ENCODE peak calls at places on chromosome X, in eight cellular contexts. One of them, this sample, is unnamed.

GRCh38 chrX:137982791-137983190 is 416.9 kb downstream of the ZIC3 start:
- DNase-seq in neural crest cell: no peak
- DNase-seq in Calu3: no peak
- DNase-seq in ovary: no peak
- DNase-seq in AG09309: no peak
- DNase-seq in bronchial epithelial cell: no peak
- DNase-seq in mammary epithelial cell: no peak
- DNase-seq in B cell: no peak
- DNase-seq in this sample: no peak

GRCh38 chrX:136269921-136270320 is 18.7 kb upstream of the MAP7D3 start:
- DNase-seq in neural crest cell: no peak
- DNase-seq in Calu3: no peak
- DNase-seq in ovary: no peak
- DNase-seq in AG09309: no peak
- DNase-seq in bronchial epithelial cell: no peak
- DNase-seq in mammary epithelial cell: no peak
- DNase-seq in B cell: no peak
- DNase-seq in this sample: no peak

GRCh38 chrX:107842715-107843400 is 17.2 kb downstream of the MID2 start:
- DNase-seq in neural crest cell: no peak
- DNase-seq in Calu3: no peak
- DNase-seq in ovary: no peak
- DNase-seq in AG09309: no peak
- DNase-seq in bronchial epithelial cell: no peak
- DNase-seq in mammary epithelial cell: no peak
- DNase-seq in B cell: no peak
- DNase-seq in this sample: no peak

GRCh38 chrX:72308566-72309296 is 3.0 kb upstream of the CITED1 start:
- DNase-seq in neural crest cell: peak; percentile 53
- DNase-seq in Calu3: peak; percentile 68
- DNase-seq in ovary: peak; percentile 62
- DNase-seq in AG09309: no peak
- DNase-seq in bronchial epithelial cell: peak; percentile 40
- DNase-seq in mammary epithelial cell: peak; percentile 57
- DNase-seq in B cell: no peak
- DNase-seq in this sample: peak; percentile 44

GRCh38 chrX:24259544-24260240 is 54.2 kb downstream of the SUPT20HL2 start:
- DNase-seq in neural crest cell: peak; percentile 31
- DNase-seq in Calu3: peak; percentile 43
- DNase-seq in ovary: peak; percentile 44
- DNase-seq in AG09309: peak; percentile 52
- DNase-seq in bronchial epithelial cell: peak; percentile 67
- DNase-seq in mammary epithelial cell: peak; percentile 64
- DNase-seq in B cell: no peak
- DNase-seq in this sample: no peak

GRCh38 chrX:37876716-37877115 is 29.3 kb upstream of the DYNLT3 start:
- DNase-seq in neural crest cell: no peak
- DNase-seq in Calu3: no peak
- DNase-seq in ovary: no peak
- DNase-seq in AG09309: no peak
- DNase-seq in bronchial epithelial cell: no peak
- DNase-seq in mammary epithelial cell: no peak
- DNase-seq in B cell: no peak
- DNase-seq in this sample: no peak

GRCh38 chrX:40434443-40434842 is 146.3 kb upstream of the ATP6AP2 start:
- DNase-seq in neural crest cell: no peak
- DNase-seq in Calu3: no peak
- DNase-seq in ovary: no peak
- DNase-seq in AG09309: no peak
- DNase-seq in bronchial epithelial cell: no peak
- DNase-seq in mammary epithelial cell: no peak
- DNase-seq in B cell: no peak
- DNase-seq in this sample: no peak

GRCh38 chrX:148333989-148334388 is 166.4 kb upstream of the AFF2 start:
- DNase-seq in neural crest cell: no peak
- DNase-seq in Calu3: no peak
- DNase-seq in ovary: no peak
- DNase-seq in AG09309: no peak
- DNase-seq in bronchial epithelial cell: no peak
- DNase-seq in mammary epithelial cell: no peak
- DNase-seq in B cell: no peak
- DNase-seq in this sample: no peak

GRCh38 chrX:52923781-52924241 is 26.7 kb downstream of the FAM156B start:
- DNase-seq in neural crest cell: no peak
- DNase-seq in Calu3: no peak
- DNase-seq in ovary: no peak
- DNase-seq in AG09309: no peak
- DNase-seq in bronchial epithelial cell: peak; percentile 60
- DNase-seq in mammary epithelial cell: peak; percentile 61
- DNase-seq in B cell: peak; percentile 61
- DNase-seq in this sample: no peak

GRCh38 chrX:37685452-37686347 is at the start of gene XK:
- DNase-seq in neural crest cell: peak; percentile 12
- DNase-seq in Calu3: peak; percentile 75
- DNase-seq in ovary: peak; percentile 49
- DNase-seq in AG09309: no peak
- DNase-seq in bronchial epithelial cell: peak; percentile 8
- DNase-seq in mammary epithelial cell: peak; percentile 19
- DNase-seq in B cell: peak; percentile 40
- DNase-seq in this sample: peak; percentile 24

GRCh38 chrX:65697915-65698796 is 30.7 kb downstream of the MSN start:
- DNase-seq in neural crest cell: no peak
- DNase-seq in Calu3: no peak
- DNase-seq in ovary: no peak
- DNase-seq in AG09309: no peak
- DNase-seq in bronchial epithelial cell: no peak
- DNase-seq in mammary epithelial cell: no peak
- DNase-seq in B cell: peak; percentile 72
- DNase-seq in this sample: no peak

GRCh38 chrX:105765691-105766090 is 56.6 kb upstream of the NRK start:
- DNase-seq in neural crest cell: no peak
- DNase-seq in Calu3: no peak
- DNase-seq in ovary: no peak
- DNase-seq in AG09309: no peak
- DNase-seq in bronchial epithelial cell: no peak
- DNase-seq in mammary epithelial cell: no peak
- DNase-seq in B cell: no peak
- DNase-seq in this sample: no peak

GRCh38 chrX:13473666-13474516 is 95.5 kb upstream of the EGFL6 start:
- DNase-seq in neural crest cell: no peak
- DNase-seq in Calu3: no peak
- DNase-seq in ovary: no peak
- DNase-seq in AG09309: no peak
- DNase-seq in bronchial epithelial cell: no peak
- DNase-seq in mammary epithelial cell: no peak
- DNase-seq in B cell: peak; percentile 41
- DNase-seq in this sample: no peak

GRCh38 chrX:110448459-110448858 is 89.8 kb downstream of the RTL9 start:
- DNase-seq in neural crest cell: no peak
- DNase-seq in Calu3: no peak
- DNase-seq in ovary: no peak
- DNase-seq in AG09309: no peak
- DNase-seq in bronchial epithelial cell: no peak
- DNase-seq in mammary epithelial cell: no peak
- DNase-seq in B cell: no peak
- DNase-seq in this sample: no peak

GRCh38 chrX:135591871-135592270 is 71.4 kb downstream of the INTS6L start:
- DNase-seq in neural crest cell: no peak
- DNase-seq in Calu3: no peak
- DNase-seq in ovary: no peak
- DNase-seq in AG09309: no peak
- DNase-seq in bronchial epithelial cell: peak; percentile 12
- DNase-seq in mammary epithelial cell: no peak
- DNase-seq in B cell: no peak
- DNase-seq in this sample: no peak

GRCh38 chrX:43350935-43351334 is 305.2 kb upstream of the MAOA start:
- DNase-seq in neural crest cell: no peak
- DNase-seq in Calu3: no peak
- DNase-seq in ovary: no peak
- DNase-seq in AG09309: no peak
- DNase-seq in bronchial epithelial cell: no peak
- DNase-seq in mammary epithelial cell: no peak
- DNase-seq in B cell: no peak
- DNase-seq in this sample: no peak

GRCh38 chrX:39755152-39756032 is 342.4 kb downstream of the BCOR start:
- DNase-seq in neural crest cell: no peak
- DNase-seq in Calu3: peak; percentile 93
- DNase-seq in ovary: peak; percentile 77
- DNase-seq in AG09309: peak; percentile 83
- DNase-seq in bronchial epithelial cell: peak; percentile 84
- DNase-seq in mammary epithelial cell: peak; percentile 89
- DNase-seq in B cell: no peak
- DNase-seq in this sample: peak; percentile 79

GRCh38 chrX:47540754-47541538 is 20.1 kb upstream of the ARAF start:
- DNase-seq in neural crest cell: peak; percentile 33
- DNase-seq in Calu3: peak; percentile 71
- DNase-seq in ovary: peak; percentile 76
- DNase-seq in AG09309: peak; percentile 76
- DNase-seq in bronchial epithelial cell: peak; percentile 80
- DNase-seq in mammary epithelial cell: peak; percentile 80
- DNase-seq in B cell: no peak
- DNase-seq in this sample: peak; percentile 31

GRCh38 chrX:153853180-153853901 is 23.0 kb upstream of the PDZD4 start:
- DNase-seq in neural crest cell: no peak
- DNase-seq in Calu3: no peak
- DNase-seq in ovary: no peak
- DNase-seq in AG09309: no peak
- DNase-seq in bronchial epithelial cell: no peak
- DNase-seq in mammary epithelial cell: no peak
- DNase-seq in B cell: no peak
- DNase-seq in this sample: no peak

GRCh38 chrX:131025336-131025735 is 32.8 kb upstream of the ARHGAP36 start:
- DNase-seq in neural crest cell: no peak
- DNase-seq in Calu3: no peak
- DNase-seq in ovary: no peak
- DNase-seq in AG09309: no peak
- DNase-seq in bronchial epithelial cell: no peak
- DNase-seq in mammary epithelial cell: no peak
- DNase-seq in B cell: no peak
- DNase-seq in this sample: no peak

GRCh38 chrX:139112432-139112831 is 400.9 kb upstream of the FGF13 start:
- DNase-seq in neural crest cell: no peak
- DNase-seq in Calu3: no peak
- DNase-seq in ovary: no peak
- DNase-seq in AG09309: no peak
- DNase-seq in bronchial epithelial cell: no peak
- DNase-seq in mammary epithelial cell: no peak
- DNase-seq in B cell: no peak
- DNase-seq in this sample: no peak

GRCh38 chrX:65194547-65194946 is 218.3 kb upstream of the ZC4H2 start:
- DNase-seq in neural crest cell: no peak
- DNase-seq in Calu3: no peak
- DNase-seq in ovary: no peak
- DNase-seq in AG09309: no peak
- DNase-seq in bronchial epithelial cell: no peak
- DNase-seq in mammary epithelial cell: no peak
- DNase-seq in B cell: no peak
- DNase-seq in this sample: no peak

GRCh38 chrX:153909024-153909979 is 4.8 kb downstream of the AVPR2 start:
- DNase-seq in neural crest cell: no peak
- DNase-seq in Calu3: peak; percentile 44
- DNase-seq in ovary: no peak
- DNase-seq in AG09309: no peak
- DNase-seq in bronchial epithelial cell: no peak
- DNase-seq in mammary epithelial cell: no peak
- DNase-seq in B cell: no peak
- DNase-seq in this sample: peak; percentile 20

GRCh38 chrX:129696463-129697155 is 41.9 kb upstream of the APLN start:
- DNase-seq in neural crest cell: no peak
- DNase-seq in Calu3: no peak
- DNase-seq in ovary: no peak
- DNase-seq in AG09309: no peak
- DNase-seq in bronchial epithelial cell: no peak
- DNase-seq in mammary epithelial cell: no peak
- DNase-seq in B cell: no peak
- DNase-seq in this sample: no peak

GRCh38 chrX:3743821-3744439 is 30.5 kb upstream of the PRKX start:
- DNase-seq in neural crest cell: no peak
- DNase-seq in Calu3: no peak
- DNase-seq in ovary: no peak
- DNase-seq in AG09309: no peak
- DNase-seq in bronchial epithelial cell: no peak
- DNase-seq in mammary epithelial cell: no peak
- DNase-seq in B cell: no peak
- DNase-seq in this sample: no peak

GRCh38 chrX:136759968-136760367 is 20.8 kb downstream of the ARHGEF6 start:
- DNase-seq in neural crest cell: no peak
- DNase-seq in Calu3: no peak
- DNase-seq in ovary: no peak
- DNase-seq in AG09309: no peak
- DNase-seq in bronchial epithelial cell: no peak
- DNase-seq in mammary epithelial cell: no peak
- DNase-seq in B cell: peak; percentile 52
- DNase-seq in this sample: no peak

GRCh38 chrX:15814811-15815210 is 24.5 kb downstream of the ZRSR2 start:
- DNase-seq in neural crest cell: no peak
- DNase-seq in Calu3: no peak
- DNase-seq in ovary: no peak
- DNase-seq in AG09309: no peak
- DNase-seq in bronchial epithelial cell: no peak
- DNase-seq in mammary epithelial cell: no peak
- DNase-seq in B cell: no peak
- DNase-seq in this sample: no peak

GRCh38 chrX:134294548-134294947 is 57.6 kb downstream of the CCDC160 start:
- DNase-seq in neural crest cell: no peak
- DNase-seq in Calu3: no peak
- DNase-seq in ovary: no peak
- DNase-seq in AG09309: no peak
- DNase-seq in bronchial epithelial cell: peak; percentile 15
- DNase-seq in mammary epithelial cell: no peak
- DNase-seq in B cell: no peak
- DNase-seq in this sample: no peak
- TF ChIP-seq CTCF in neural crest cell: peak; percentile 57
- TF ChIP-seq CTCF in Calu3: no peak
- TF ChIP-seq CTCF in ovary: no peak
- TF ChIP-seq CTCF in AG09309: peak; percentile 47
- TF ChIP-seq CTCF in bronchial epithelial cell: peak; percentile 13
- TF ChIP-seq CTCF in mammary epithelial cell: peak; percentile 48
- TF ChIP-seq CTCF in B cell: no peak
- TF ChIP-seq CTCF in this sample: peak; percentile 26

GRCh38 chrX:96551320-96551872 is 133.2 kb upstream of the DIAPH2 start:
- DNase-seq in neural crest cell: no peak
- DNase-seq in Calu3: no peak
- DNase-seq in ovary: no peak
- DNase-seq in AG09309: no peak
- DNase-seq in bronchial epithelial cell: no peak
- DNase-seq in mammary epithelial cell: no peak
- DNase-seq in B cell: no peak
- DNase-seq in this sample: no peak
- TF ChIP-seq CTCF in neural crest cell: no peak
- TF ChIP-seq CTCF in Calu3: no peak
- TF ChIP-seq CTCF in ovary: no peak
- TF ChIP-seq CTCF in AG09309: no peak
- TF ChIP-seq CTCF in bronchial epithelial cell: no peak
- TF ChIP-seq CTCF in mammary epithelial cell: no peak
- TF ChIP-seq CTCF in B cell: no peak
- TF ChIP-seq CTCF in this sample: no peak

GRCh38 chrX:85109235-85109634 is 105.6 kb downstream of the APOOL start:
- DNase-seq in neural crest cell: no peak
- DNase-seq in Calu3: peak; percentile 6
- DNase-seq in ovary: no peak
- DNase-seq in AG09309: no peak
- DNase-seq in bronchial epithelial cell: no peak
- DNase-seq in mammary epithelial cell: no peak
- DNase-seq in B cell: no peak
- DNase-seq in this sample: no peak
- TF ChIP-seq CTCF in neural crest cell: peak; percentile 49
- TF ChIP-seq CTCF in Calu3: no peak
- TF ChIP-seq CTCF in ovary: no peak
- TF ChIP-seq CTCF in AG09309: peak; percentile 47
- TF ChIP-seq CTCF in bronchial epithelial cell: no peak
- TF ChIP-seq CTCF in mammary epithelial cell: peak; percentile 17
- TF ChIP-seq CTCF in B cell: no peak
- TF ChIP-seq CTCF in this sample: peak; percentile 29

GRCh38 chrX:104310084-104310483 is 55.4 kb upstream of the ESX1 start:
- DNase-seq in neural crest cell: no peak
- DNase-seq in Calu3: no peak
- DNase-seq in ovary: no peak
- DNase-seq in AG09309: no peak
- DNase-seq in bronchial epithelial cell: peak; percentile 45
- DNase-seq in mammary epithelial cell: peak; percentile 37
- DNase-seq in B cell: no peak
- DNase-seq in this sample: no peak
- TF ChIP-seq CTCF in neural crest cell: peak; percentile 43
- TF ChIP-seq CTCF in Calu3: no peak
- TF ChIP-seq CTCF in ovary: no peak
- TF ChIP-seq CTCF in AG09309: peak; percentile 50
- TF ChIP-seq CTCF in bronchial epithelial cell: peak; percentile 23
- TF ChIP-seq CTCF in mammary epithelial cell: peak; percentile 58
- TF ChIP-seq CTCF in B cell: no peak
- TF ChIP-seq CTCF in this sample: no peak

This sample was measured in mesothelial cell of epicardium.